ENCODE peak calls at places on chromosome 7, in five cellular contexts. X is GM04504, Q is GM20000, H is kidney tubule cell, U is left ventricle myocardium inferior. T is an unnamed sample.

GRCh38 chr7:101077303-101078086 is 7.8 kb upstream of the TRIM56 start:
- DNase-seq in X (no peak), Q (peak; percentile 85), H (peak; percentile 91), U (peak; percentile 63), T (peak; percentile 92)

GRCh38 chr7:41943098-41943577 is 240.2 kb upstream of the INHBA start:
- DNase-seq in X (peak; percentile 41), Q (peak; percentile 80), H (peak; percentile 80), U (peak; percentile 81), T (peak; percentile 89)

GRCh38 chr7:101486764-101487458 is 124.2 kb downstream of the COL26A1 start:
- DNase-seq in X (no peak), Q (no peak), H (no peak), U (no peak), T (no peak)

GRCh38 chr7:121480058-121480457 is 84.0 kb upstream of the FAM3C start:
- DNase-seq in X (no peak), Q (no peak), H (no peak), U (no peak), T (no peak)

GRCh38 chr7:85001493-85002345 is 185.1 kb downstream of the SEMA3D start:
- DNase-seq in X (no peak), Q (no peak), H (no peak), U (no peak), T (no peak)

GRCh38 chr7:91694221-91694856 is 186.2 kb downstream of the MTERF1 start:
- DNase-seq in X (no peak), Q (no peak), H (no peak), U (no peak), T (no peak)

GRCh38 chr7:24404315-24404714 is 120.3 kb downstream of the NPY start:
- DNase-seq in X (no peak), Q (no peak), H (no peak), U (no peak), T (no peak)

GRCh38 chr7:120841608-120842007 is 16.3 kb downstream of the TSPAN12 start:
- DNase-seq in X (no peak), Q (no peak), H (peak; percentile 49), U (no peak), T (no peak)

GRCh38 chr7:117312593-117312992 is 10.3 kb downstream of the WNT2 start:
- DNase-seq in X (no peak), Q (no peak), H (no peak), U (no peak), T (no peak)

GRCh38 chr7:16494955-16495719 is 29.6 kb upstream of the SOSTDC1 start:
- DNase-seq in X (no peak), Q (no peak), H (no peak), U (no peak), T (no peak)

GRCh38 chr7:66353547-66353946 is 148.4 kb downstream of the TPST1 start:
- DNase-seq in X (peak; percentile 50), Q (no peak), H (peak; percentile 48), U (no peak), T (no peak)

GRCh38 chr7:46627038-46627315 is 705.9 kb upstream of the IGFBP3 start:
- DNase-seq in X (peak; percentile 67), Q (no peak), H (no peak), U (no peak), T (no peak)

GRCh38 chr7:122438001-122438400 is 133.5 kb upstream of the FEZF1 start:
- DNase-seq in X (no peak), Q (no peak), H (no peak), U (no peak), T (no peak)

GRCh38 chr7:40885503-40885902 is 750.7 kb downstream of the SUGCT start:
- DNase-seq in X (no peak), Q (no peak), H (peak; percentile 69), U (no peak), T (peak; percentile 74)

GRCh38 chr7:139811106-139811505 is 18.0 kb upstream of the TBXAS1 start:
- DNase-seq in X (no peak), Q (no peak), H (no peak), U (no peak), T (no peak)

GRCh38 chr7:37076668-37077067 is 352.4 kb upstream of the AOAH start:
- DNase-seq in X (no peak), Q (no peak), H (no peak), U (no peak), T (no peak)

GRCh38 chr7:69318794-69319193 is 279.5 kb upstream of the AUTS2 start:
- DNase-seq in X (no peak), Q (no peak), H (no peak), U (no peak), T (no peak)

GRCh38 chr7:50962962-50963374 is 180.3 kb upstream of the GRB10 start:
- DNase-seq in X (peak; percentile 48), Q (no peak), H (peak; percentile 95), U (peak; percentile 78), T (peak; percentile 99)

GRCh38 chr7:91459539-91459938 is 195.3 kb downstream of the FZD1 start:
- DNase-seq in X (no peak), Q (no peak), H (no peak), U (no peak), T (no peak)

GRCh38 chr7:68247566-68247965 is 1250.9 kb downstream of the TYW1 start:
- DNase-seq in X (no peak), Q (no peak), H (peak; percentile 93), U (no peak), T (no peak)

GRCh38 chr7:128363261-128363721 is 1.8 kb upstream of the PRRT4 start:
- DNase-seq in X (no peak), Q (no peak), H (no peak), U (no peak), T (no peak)

GRCh38 chr7:33449847-33450246 is 320.5 kb downstream of the BBS9 start:
- DNase-seq in X (no peak), Q (no peak), H (no peak), U (no peak), T (no peak)

GRCh38 chr7:76343294-76343930 is 15.4 kb downstream of the YWHAG start:
- DNase-seq in X (no peak), Q (no peak), H (peak; percentile 37), U (no peak), T (no peak)

GRCh38 chr7:106462365-106462859 is 177.6 kb upstream of the NAMPT start:
- DNase-seq in X (no peak), Q (peak; percentile 37), H (peak; percentile 66), U (no peak), T (peak; percentile 45)

GRCh38 chr7:36205844-36206243 is 52.8 kb downstream of the EEPD1 start:
- DNase-seq in X (no peak), Q (no peak), H (no peak), U (no peak), T (no peak)

GRCh38 chr7:47746468-47746867 is 164.6 kb upstream of the TNS3 start:
- DNase-seq in X (no peak), Q (no peak), H (no peak), U (no peak), T (no peak)

GRCh38 chr7:44276571-44277101 is 48.8 kb downstream of the CAMK2B start:
- DNase-seq in X (no peak), Q (no peak), H (no peak), U (peak; percentile 12), T (no peak)

GRCh38 chr7:30135271-30135550 is 425 bp downstream of the MTURN start:
- DNase-seq in X (no peak), Q (peak; percentile 70), H (no peak), U (no peak), T (no peak)

GRCh38 chr7:112500619-112501018 is 19.8 kb downstream of the LSMEM1 start:
- DNase-seq in X (no peak), Q (no peak), H (no peak), U (no peak), T (no peak)

GRCh38 chr7:101362334-101363195 is at the start of gene COL26A1:
- DNase-seq in X (no peak), Q (peak; percentile 65), H (peak; percentile 38), U (peak; percentile 24), T (no peak)

GRCh38 chr7:36469236-36469635 is 79.6 kb downstream of the ANLN start:
- DNase-seq in X (no peak), Q (no peak), H (no peak), U (no peak), T (no peak)

GRCh38 chr7:95649546-95649945 is 53.2 kb upstream of the PDK4 start:
- DNase-seq in X (no peak), Q (no peak), H (no peak), U (no peak), T (no peak)

GRCh38 chr7:134750083-134751062 is 29.1 kb upstream of the CALD1 start:
- DNase-seq in X (no peak), Q (peak; percentile 60), H (peak; percentile 47), U (no peak), T (peak; percentile 15)

GRCh38 chr7:25839084-25839769 is 312.8 kb upstream of the NFE2L3 start:
- DNase-seq in X (no peak), Q (no peak), H (peak; percentile 37), U (no peak), T (no peak)

T was measured in LoVo.